ENCODE peak calls at places on chromosomes 3 and 15, in nine cellular contexts. T, L, V, U, C, Y, Q, P and O are unnamed samples.

GRCh38 chr3:87898971-87899370 is 159.8 kb downstream of the CGGBP1 start:
- DNase-seq in L (no peak), Q (no peak), C (no peak), V (no peak), Y (no peak), P (no peak), T (no peak), U (no peak), O (no peak)

GRCh38 chr3:150607267-150608065 is 4.3 kb downstream of the SELENOT start:
- DNase-seq in Y (no peak), V (no peak), U (no peak), P (no peak), L (no peak), C (no peak), Q (no peak), T (no peak), O (no peak)

GRCh38 chr3:51953445-51953844 is 1.7 kb upstream of the GPR62 start:
- DNase-seq in P (peak; percentile 91), V (no peak), T (peak; percentile 68), L (no peak), Y (no peak), C (no peak), U (no peak), Q (no peak), O (no peak)

GRCh38 chr3:161153480-161153879 is 48.3 kb upstream of the B3GALNT1 start:
- DNase-seq in Q (no peak), U (no peak), L (no peak), T (no peak), Y (no peak), C (no peak), P (no peak), V (no peak), O (no peak)

GRCh38 chr3:120791958-120792357 is 49.4 kb downstream of the GTF2E1 start:
- DNase-seq in L (peak; percentile 5), Q (no peak), P (peak; percentile 80), C (no peak), Y (no peak), U (no peak), V (no peak), T (peak; percentile 15), O (no peak)

GRCh38 chr3:195823998-195824397 is 12.3 kb upstream of the MUC4 start:
- DNase-seq in L (no peak), U (peak; percentile 87), C (no peak), Q (no peak), T (no peak), P (no peak), V (no peak), Y (peak; percentile 44), O (no peak)

GRCh38 chr15:58329781-58330467 is 101.9 kb upstream of the LIPC start:
- DNase-seq in V (no peak), U (no peak), L (no peak), T (peak; percentile 27), P (no peak), Y (peak; percentile 17), Q (no peak), C (no peak), O (no peak)

GRCh38 chr3:180744226-180744625 is 64.9 kb upstream of the CCDC39 start:
- DNase-seq in Q (no peak), T (no peak), V (no peak), L (no peak), Y (no peak), C (no peak), P (no peak), U (no peak), O (no peak)

GRCh38 chr3:159832024-159832423 is 156.6 kb upstream of the IL12A start:
- DNase-seq in L (no peak), U (no peak), Q (no peak), Y (no peak), V (no peak), P (no peak), C (no peak), T (no peak), O (no peak)

GRCh38 chr3:31960793-31961431 is 20.1 kb downstream of the OSBPL10 start:
- DNase-seq in T (peak; percentile 59), Q (peak; percentile 85), C (no peak), V (peak; percentile 40), L (no peak), U (no peak), P (peak; percentile 65), Y (no peak), O (no peak)

GRCh38 chr15:98858610-98859023 is 149.0 kb downstream of the PGPEP1L start:
- DNase-seq in Y (no peak), Q (no peak), T (no peak), L (no peak), C (peak; percentile 24), P (no peak), V (no peak), U (no peak), O (no peak)

GRCh38 chr3:134374791-134375541 is 719 bp upstream of the AMOTL2 start:
- DNase-seq in P (no peak), T (no peak), Q (no peak), U (peak; percentile 79), L (no peak), Y (peak; percentile 67), V (no peak), C (no peak), O (peak; percentile 64)

GRCh38 chr15:38885001-38885400 is 320.4 kb upstream of the RASGRP1 start:
- DNase-seq in C (no peak), V (no peak), Q (no peak), L (no peak), U (no peak), P (peak; percentile 48), Y (no peak), T (no peak), O (no peak)

GRCh38 chr15:96067677-96068076 is 262.8 kb upstream of the NR2F2 start:
- DNase-seq in L (no peak), U (no peak), V (no peak), T (no peak), P (no peak), Q (no peak), C (no peak), Y (no peak), O (no peak)

GRCh38 chr3:9386501-9387321 is 10.7 kb upstream of the SETD5 start:
- DNase-seq in V (no peak), Y (no peak), T (no peak), U (no peak), Q (no peak), C (no peak), P (no peak), L (no peak), O (no peak)
- H3K36me3 ChIP-seq in V (peaks cover 73% of the 10 kb centered on the region), Y (peaks cover 76% of the 10 kb centered on the region), T (peaks cover 6% of the 10 kb centered on the region), U (peaks cover 97% of the 10 kb centered on the region), Q (peaks cover 96% of the 10 kb centered on the region), C (peaks cover 20% of the 10 kb centered on the region), P (peaks cover 53% of the 10 kb centered on the region), L (peaks cover 95% of the 10 kb centered on the region), O (peaks cover 3% of the 10 kb centered on the region)

GRCh38 chr15:65470866-65471265 is 46.6 kb downstream of the DPP8 start:
- DNase-seq in Q (no peak), T (no peak), P (peak; percentile 15), U (no peak), C (no peak), L (no peak), V (no peak), Y (no peak), O (no peak)

GRCh38 chr15:65466901-65467300 is 44.2 kb upstream of the IGDCC4 start:
- DNase-seq in V (no peak), P (peak; percentile 66), U (no peak), C (no peak), Q (no peak), L (no peak), T (no peak), Y (no peak), O (no peak)

DNA sequence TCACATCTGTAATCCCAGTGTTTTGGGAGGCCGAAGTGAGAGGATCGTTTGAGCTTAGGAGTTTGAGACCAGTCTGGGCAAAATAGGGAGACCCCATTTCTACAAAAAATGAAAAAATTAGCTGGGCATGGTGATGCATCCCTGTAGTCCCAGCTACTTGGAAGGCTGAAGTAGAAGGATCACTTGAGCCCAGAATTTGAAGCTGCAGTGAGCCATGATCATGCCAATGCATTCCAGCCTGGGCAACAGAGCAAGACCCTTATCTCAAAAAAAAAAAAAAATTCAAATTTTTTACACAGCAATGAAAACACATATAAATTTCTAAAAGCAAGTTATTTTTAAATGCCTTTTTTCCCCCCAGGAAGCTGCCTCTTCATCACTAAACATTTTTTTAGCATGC is 45.5 kb upstream of the IGDCC4 start:
- DNase-seq in V (no peak), T (no peak), L (no peak), Y (no peak), C (no peak), U (no peak), P (no peak), Q (no peak), O (no peak)
- H3K36me3 ChIP-seq in V (peaks cover 6% of the 10 kb centered on the region), T (no peaks in the 10 kb centered on the region), L (peaks cover 56% of the 10 kb centered on the region), Y (peaks cover 74% of the 10 kb centered on the region), C (peaks cover 4% of the 10 kb centered on the region), U (peaks cover 95% of the 10 kb centered on the region), P (peaks cover 41% of the 10 kb centered on the region), Q (peaks cover 93% of the 10 kb centered on the region), O (peaks cover 100% of the 10 kb centered on the region)

GRCh38 chr3:128906804-128907525 is 27.5 kb downstream of the ACAD9 start:
- DNase-seq in Q (no peak), Y (no peak), P (no peak), U (no peak), L (no peak), V (no peak), T (no peak), C (no peak), O (no peak)

GRCh38 chr3:128906031-128906803 is 26.8 kb downstream of the ACAD9 start:
- DNase-seq in L (no peak), V (no peak), P (no peak), Q (no peak), Y (no peak), U (no peak), T (no peak), C (no peak), O (no peak)

GRCh38 chr3:128903501-128903900 is 24.1 kb downstream of the ACAD9 start:
- DNase-seq in C (no peak), T (no peak), Q (no peak), V (no peak), U (no peak), L (no peak), P (no peak), Y (no peak), O (no peak)

GRCh38 chr3:128907706-128908445 is 28.5 kb downstream of the ACAD9 start:
- DNase-seq in Q (no peak), C (no peak), U (no peak), P (no peak), L (no peak), V (no peak), Y (no peak), T (no peak), O (no peak)

GRCh38 chr3:128902426-128902825 is 23.0 kb downstream of the ACAD9 start:
- DNase-seq in Y (no peak), V (no peak), P (no peak), L (no peak), C (no peak), T (no peak), U (no peak), Q (no peak), O (no peak)
- H3K36me3 ChIP-seq in Y (peaks cover 82% of the 10 kb centered on the region), V (peaks cover 55% of the 10 kb centered on the region), P (peaks cover 74% of the 10 kb centered on the region), L (peaks cover 92% of the 10 kb centered on the region), C (peaks cover 3% of the 10 kb centered on the region), T (peaks cover 17% of the 10 kb centered on the region), U (peaks cover 100% of the 10 kb centered on the region), Q (peaks cover 98% of the 10 kb centered on the region), O (peaks cover 100% of the 10 kb centered on the region)

DNA sequence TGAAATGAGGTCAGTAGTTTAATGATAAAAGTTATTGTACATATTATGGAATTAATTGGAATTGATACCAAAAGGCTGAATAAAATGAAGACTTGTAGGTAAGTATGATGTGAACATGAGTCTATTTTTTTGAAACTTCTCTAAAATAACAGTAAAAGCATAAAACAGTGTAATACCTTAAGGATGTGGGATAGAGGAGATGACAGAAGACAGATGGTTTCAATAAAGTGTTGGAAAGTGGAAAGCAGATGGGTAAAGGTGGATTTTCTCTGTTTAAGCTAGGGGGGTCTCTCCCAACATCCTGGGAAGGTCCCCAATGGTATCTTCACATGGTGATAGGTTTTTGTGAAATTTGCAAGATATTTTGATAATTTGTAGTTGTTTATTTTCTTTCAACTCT is 41.6 kb downstream of the GMPS start:
- DNase-seq in C (no peak), P (no peak), Y (no peak), U (no peak), Q (no peak), T (no peak), V (no peak), L (no peak), O (no peak)
- H3K36me3 ChIP-seq in C (peaks cover 6% of the 10 kb centered on the region), P (peaks cover 29% of the 10 kb centered on the region), Y (peaks cover 38% of the 10 kb centered on the region), U (peaks cover 81% of the 10 kb centered on the region), Q (peaks cover 100% of the 10 kb centered on the region), T (no peaks in the 10 kb centered on the region), V (peaks cover 34% of the 10 kb centered on the region), L (peaks cover 95% of the 10 kb centered on the region), O (no peaks in the 10 kb centered on the region)